ENCODE peak calls at places on chromosomes 2 and 18, in nine cellular contexts. E is RWPE1, X is GM03348, K is A549, M is tibial artery, D is esophagus squamous epithelium, W is HCEC 1CT, T is hippocampal formation, H is dorsolateral prefrontal cortex. V is an unnamed sample.

GRCh38 chr2:133586978-133587377 is 18.7 kb upstream of the NCKAP5 start:
- DNase-seq in E (peak; percentile 40), X (peak; percentile 41), K (no peak), M (no peak), D (no peak), W (no peak), T (no peak), H (no peak), V (no peak)

GRCh38 chr2:97849881-97850540 is 136.6 kb downstream of the ZAP70 start:
- DNase-seq in E (peak; percentile 65), X (no peak), K (no peak), M (no peak), D (no peak), W (no peak), T (no peak), H (no peak), V (no peak)

GRCh38 chr18:42644729-42645131 is 470.8 kb downstream of the RIT2 start:
- DNase-seq in E (no peak), X (no peak), K (no peak), M (no peak), D (no peak), W (no peak), T (no peak), H (no peak), V (no peak)

GRCh38 chr2:238567067-238567855 is 140.5 kb downstream of the ASB1 start:
- DNase-seq in E (no peak), X (no peak), K (no peak), M (peak; percentile 59), D (no peak), W (no peak), T (no peak), H (no peak), V (peak; percentile 54)

GRCh38 chr2:128493880-128494279 is 175.2 kb upstream of the HS6ST1 start:
- DNase-seq in E (no peak), X (no peak), K (no peak), M (no peak), D (no peak), W (no peak), T (no peak), H (no peak), V (no peak)

GRCh38 chr2:221674446-221674845 is 102.3 kb upstream of the EPHA4 start:
- DNase-seq in E (no peak), X (no peak), K (no peak), M (no peak), D (no peak), W (no peak), T (no peak), H (no peak), V (no peak)

GRCh38 chr2:17643031-17643615 is 102.6 kb downstream of the VSNL1 start:
- DNase-seq in E (peak; percentile 90), X (peak; percentile 93), K (peak; percentile 82), M (peak; percentile 78), D (no peak), W (peak; percentile 97), T (peak; percentile 9), H (no peak), V (peak; percentile 77)

GRCh38 chr2:136510244-136510643 is 255.1 kb upstream of the THSD7B start:
- DNase-seq in E (no peak), X (no peak), K (no peak), M (no peak), D (no peak), W (no peak), T (no peak), H (no peak), V (no peak)

GRCh38 chr2:9474361-9475117 is at the start of gene IAH1:
- DNase-seq in E (peak; percentile 56), X (peak; percentile 97), K (peak; percentile 65), M (peak; percentile 78), D (no peak), W (peak; percentile 40), T (no peak), H (peak; percentile 69), V (no peak)

GRCh38 chr18:10923671-10924070 is 225.7 kb downstream of the PIEZO2 start:
- DNase-seq in E (no peak), X (no peak), K (no peak), M (no peak), D (no peak), W (peak; percentile 48), T (no peak), H (no peak), V (no peak)

GRCh38 chr2:3264010-3264744 is 113.4 kb downstream of the EIPR1 start:
- DNase-seq in E (no peak), X (no peak), K (no peak), M (no peak), D (no peak), W (no peak), T (no peak), H (no peak), V (no peak)

GRCh38 chr2:66839551-66840320 is 404.8 kb downstream of the MEIS1 start:
- DNase-seq in E (peak; percentile 94), X (peak; percentile 82), K (peak; percentile 66), M (no peak), D (no peak), W (peak; percentile 99), T (no peak), H (no peak), V (peak; percentile 64)

GRCh38 chr2:96099861-96100798 is 16.2 kb downstream of the ADRA2B start:
- DNase-seq in E (peak; percentile 36), X (no peak), K (no peak), M (peak; percentile 46), D (no peak), W (no peak), T (no peak), H (peak; percentile 0), V (peak; percentile 68)

GRCh38 chr2:209383212-209383611 is 40.6 kb upstream of the MAP2 start:
- DNase-seq in E (peak; percentile 63), X (peak; percentile 30), K (peak; percentile 55), M (no peak), D (no peak), W (peak; percentile 83), T (no peak), H (no peak), V (no peak)

GRCh38 chr2:216621292-216621691 is 11.9 kb upstream of the IGFBP2 start:
- DNase-seq in E (no peak), X (no peak), K (no peak), M (no peak), D (no peak), W (no peak), T (no peak), H (no peak), V (no peak)

GRCh38 chr2:59584958-59585357 is 968.5 kb downstream of the BCL11A start:
- DNase-seq in E (no peak), X (no peak), K (peak; percentile 11), M (no peak), D (no peak), W (no peak), T (no peak), H (no peak), V (no peak)

GRCh38 chr2:68771211-68771721 is 36.7 kb downstream of the ARHGAP25 start:
- DNase-seq in E (no peak), X (no peak), K (no peak), M (no peak), D (no peak), W (no peak), T (no peak), H (no peak), V (no peak)

GRCh38 chr2:184113691-184114403 is 484.5 kb upstream of the ZNF804A start:
- DNase-seq in E (no peak), X (no peak), K (no peak), M (no peak), D (no peak), W (peak; percentile 19), T (no peak), H (no peak), V (no peak)

GRCh38 chr2:64661770-64662169 is 8.1 kb upstream of the SERTAD2 start:
- DNase-seq in E (no peak), X (no peak), K (no peak), M (no peak), D (no peak), W (peak; percentile 11), T (peak; percentile 46), H (no peak), V (no peak)

GRCh38 chr2:239255218-239255617 is 145.6 kb downstream of the HDAC4 start:
- DNase-seq in E (no peak), X (no peak), K (no peak), M (no peak), D (no peak), W (no peak), T (no peak), H (no peak), V (no peak)

GRCh38 chr2:169363570-169364150 is 1.3 kb upstream of the LRP2 start:
- DNase-seq in E (no peak), X (peak; percentile 29), K (peak; percentile 19), M (peak; percentile 66), D (no peak), W (no peak), T (no peak), H (no peak), V (no peak)

GRCh38 chr2:236561874-236562273 is 7.8 kb upstream of the ACKR3 start:
- DNase-seq in E (no peak), X (no peak), K (no peak), M (no peak), D (no peak), W (no peak), T (no peak), H (no peak), V (no peak)

GRCh38 chr2:47905454-47906260 is 641 bp downstream of the FBXO11 start:
- DNase-seq in E (no peak), X (peak; percentile 62), K (peak; percentile 81), M (peak; percentile 79), D (peak; percentile 10), W (peak; percentile 46), T (peak; percentile 92), H (peak; percentile 57), V (peak; percentile 61)

GRCh38 chr2:29159125-29159524 is 43.9 kb downstream of the CLIP4 start:
- DNase-seq in E (no peak), X (no peak), K (no peak), M (no peak), D (no peak), W (no peak), T (no peak), H (no peak), V (no peak)

GRCh38 chr18:23682045-23682444 is 7.2 kb upstream of the LAMA3 start:
- DNase-seq in E (no peak), X (no peak), K (no peak), M (no peak), D (no peak), W (no peak), T (no peak), H (no peak), V (no peak)

GRCh38 chr18:7592305-7593071 is 25.4 kb downstream of the PTPRM start:
- DNase-seq in E (no peak), X (no peak), K (no peak), M (no peak), D (no peak), W (no peak), T (no peak), H (no peak), V (no peak)

GRCh38 chr18:46224181-46224775 is 120.1 kb downstream of the HAUS1 start:
- DNase-seq in E (no peak), X (peak; percentile 8), K (no peak), M (no peak), D (no peak), W (peak; percentile 1), T (no peak), H (no peak), V (no peak)

GRCh38 chr2:240462704-240463273 is 27.3 kb downstream of the GPC1 start:
- DNase-seq in E (no peak), X (no peak), K (no peak), M (no peak), D (no peak), W (no peak), T (no peak), H (no peak), V (no peak)

GRCh38 chr2:27573452-27573851 is 9.4 kb upstream of the ZNF512 start:
- DNase-seq in E (no peak), X (no peak), K (no peak), M (no peak), D (no peak), W (peak; percentile 93), T (no peak), H (no peak), V (no peak)

GRCh38 chr2:202989749-202990148 is 24.9 kb upstream of the NBEAL1 start:
- DNase-seq in E (no peak), X (no peak), K (no peak), M (no peak), D (no peak), W (no peak), T (no peak), H (no peak), V (no peak)